ENCODE peak calls at places on chromosome 3, in ten cellular contexts. One of them, this sample, is unnamed.

GRCh38 chr3:36769926-36770325 is 5.6 kb upstream of the DCLK3 start:
- DNase-seq in foreskin fibroblast: no peak
- DNase-seq in MM.1S: no peak
- DNase-seq in HL-60: no peak
- DNase-seq in spleen: no peak
- DNase-seq in BE2C: no peak
- DNase-seq in Peyer's patch: no peak
- DNase-seq in A549: no peak
- DNase-seq in nephron progenitor cell: no peak
- DNase-seq in astrocyte of the spinal cord: no peak
- DNase-seq in this sample: no peak

GRCh38 chr3:140004271-140004670 is 69.3 kb downstream of the CLSTN2 start:
- DNase-seq in foreskin fibroblast: no peak
- DNase-seq in MM.1S: no peak
- DNase-seq in HL-60: no peak
- DNase-seq in spleen: no peak
- DNase-seq in BE2C: no peak
- DNase-seq in Peyer's patch: no peak
- DNase-seq in A549: no peak
- DNase-seq in nephron progenitor cell: no peak
- DNase-seq in astrocyte of the spinal cord: no peak
- DNase-seq in this sample: no peak

GRCh38 chr3:117019082-117019713 is 309.6 kb downstream of the TUSC7 start:
- DNase-seq in foreskin fibroblast: peak
- DNase-seq in MM.1S: peak
- DNase-seq in HL-60: peak
- DNase-seq in spleen: no peak
- DNase-seq in BE2C: peak
- DNase-seq in Peyer's patch: peak
- DNase-seq in A549: peak
- DNase-seq in nephron progenitor cell: peak
- DNase-seq in astrocyte of the spinal cord: peak
- DNase-seq in this sample: peak

GRCh38 chr3:77562089-77562488 is 522.2 kb downstream of the ROBO2 start:
- DNase-seq in foreskin fibroblast: no peak
- DNase-seq in MM.1S: no peak
- DNase-seq in HL-60: no peak
- DNase-seq in spleen: no peak
- DNase-seq in BE2C: no peak
- DNase-seq in Peyer's patch: no peak
- DNase-seq in A549: no peak
- DNase-seq in nephron progenitor cell: no peak
- DNase-seq in astrocyte of the spinal cord: no peak
- DNase-seq in this sample: no peak

GRCh38 chr3:128501431-128501830 is 8.4 kb upstream of the GATA2 start:
- DNase-seq in foreskin fibroblast: no peak
- DNase-seq in MM.1S: no peak
- DNase-seq in HL-60: no peak
- DNase-seq in spleen: no peak
- DNase-seq in BE2C: no peak
- DNase-seq in Peyer's patch: no peak
- DNase-seq in A549: no peak
- DNase-seq in nephron progenitor cell: no peak
- DNase-seq in astrocyte of the spinal cord: no peak
- DNase-seq in this sample: no peak

GRCh38 chr3:127425505-127426443 is 137.9 kb upstream of the PRR20G start:
- DNase-seq in foreskin fibroblast: no peak
- DNase-seq in MM.1S: no peak
- DNase-seq in HL-60: no peak
- DNase-seq in spleen: peak
- DNase-seq in BE2C: no peak
- DNase-seq in Peyer's patch: no peak
- DNase-seq in A549: no peak
- DNase-seq in nephron progenitor cell: no peak
- DNase-seq in astrocyte of the spinal cord: no peak
- DNase-seq in this sample: no peak

GRCh38 chr3:8458711-8459110 is 42.9 kb upstream of the LMCD1 start:
- DNase-seq in foreskin fibroblast: peak
- DNase-seq in MM.1S: no peak
- DNase-seq in HL-60: no peak
- DNase-seq in spleen: no peak
- DNase-seq in BE2C: no peak
- DNase-seq in Peyer's patch: no peak
- DNase-seq in A549: no peak
- DNase-seq in nephron progenitor cell: no peak
- DNase-seq in astrocyte of the spinal cord: peak
- DNase-seq in this sample: peak

GRCh38 chr3:88574210-88574609 is 424.5 kb downstream of the C3orf38 start:
- DNase-seq in foreskin fibroblast: no peak
- DNase-seq in MM.1S: no peak
- DNase-seq in HL-60: no peak
- DNase-seq in spleen: no peak
- DNase-seq in BE2C: no peak
- DNase-seq in Peyer's patch: no peak
- DNase-seq in A549: no peak
- DNase-seq in nephron progenitor cell: no peak
- DNase-seq in astrocyte of the spinal cord: no peak
- DNase-seq in this sample: no peak

GRCh38 chr3:16378920-16379319 is 113.9 kb downstream of the OXNAD1 start:
- DNase-seq in foreskin fibroblast: peak
- DNase-seq in MM.1S: no peak
- DNase-seq in HL-60: no peak
- DNase-seq in spleen: no peak
- DNase-seq in BE2C: no peak
- DNase-seq in Peyer's patch: no peak
- DNase-seq in A549: no peak
- DNase-seq in nephron progenitor cell: no peak
- DNase-seq in astrocyte of the spinal cord: peak
- DNase-seq in this sample: peak

GRCh38 chr3:138011722-138012121 is 1.8 kb downstream of the CLDN18 start:
- DNase-seq in foreskin fibroblast: no peak
- DNase-seq in MM.1S: no peak
- DNase-seq in HL-60: no peak
- DNase-seq in spleen: no peak
- DNase-seq in BE2C: no peak
- DNase-seq in Peyer's patch: no peak
- DNase-seq in A549: no peak
- DNase-seq in nephron progenitor cell: no peak
- DNase-seq in astrocyte of the spinal cord: no peak
- DNase-seq in this sample: no peak

GRCh38 chr3:2792432-2792831 is 317.7 kb downstream of the IL5RA start:
- DNase-seq in foreskin fibroblast: no peak
- DNase-seq in MM.1S: no peak
- DNase-seq in HL-60: no peak
- DNase-seq in spleen: no peak
- DNase-seq in BE2C: no peak
- DNase-seq in Peyer's patch: no peak
- DNase-seq in A549: no peak
- DNase-seq in nephron progenitor cell: no peak
- DNase-seq in astrocyte of the spinal cord: no peak
- DNase-seq in this sample: no peak

GRCh38 chr3:135851201-135852061 is 114.1 kb upstream of the PPP2R3A start:
- DNase-seq in foreskin fibroblast: no peak
- DNase-seq in MM.1S: no peak
- DNase-seq in HL-60: no peak
- DNase-seq in spleen: no peak
- DNase-seq in BE2C: no peak
- DNase-seq in Peyer's patch: no peak
- DNase-seq in A549: no peak
- DNase-seq in nephron progenitor cell: no peak
- DNase-seq in astrocyte of the spinal cord: no peak
- DNase-seq in this sample: peak

GRCh38 chr3:66041116-66041515 is 2.4 kb upstream of the MAGI1 start:
- DNase-seq in foreskin fibroblast: peak
- DNase-seq in MM.1S: no peak
- DNase-seq in HL-60: no peak
- DNase-seq in spleen: no peak
- DNase-seq in BE2C: no peak
- DNase-seq in Peyer's patch: no peak
- DNase-seq in A549: no peak
- DNase-seq in nephron progenitor cell: no peak
- DNase-seq in astrocyte of the spinal cord: peak
- DNase-seq in this sample: peak

DNA sequence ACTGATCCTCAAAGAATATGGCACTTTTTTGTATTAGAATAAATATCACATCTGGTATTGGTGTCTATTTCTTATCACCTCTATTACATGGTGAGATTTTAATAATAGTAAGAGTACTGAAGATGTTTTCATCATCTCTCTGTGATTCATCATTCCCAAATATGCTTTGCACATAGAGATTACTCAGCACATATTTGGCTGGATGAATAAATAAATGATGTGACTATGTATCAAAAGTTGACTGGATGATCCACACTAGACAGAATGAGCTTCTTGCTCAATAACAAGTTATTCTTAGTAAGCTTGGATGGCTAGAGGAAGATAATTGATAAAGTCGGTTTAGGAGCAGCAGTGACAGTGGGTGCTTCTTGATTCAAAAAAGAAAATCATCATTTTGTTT is 105.0 kb upstream of the OSTN start:
- DNase-seq in foreskin fibroblast: peak
- DNase-seq in MM.1S: no peak
- DNase-seq in HL-60: no peak
- DNase-seq in spleen: no peak
- DNase-seq in BE2C: no peak
- DNase-seq in Peyer's patch: no peak
- DNase-seq in A549: peak
- DNase-seq in nephron progenitor cell: no peak
- DNase-seq in astrocyte of the spinal cord: peak
- DNase-seq in this sample: peak
- TF ChIP-seq CTCF in foreskin fibroblast: no peak
- TF ChIP-seq CTCF in MM.1S: no peak
- TF ChIP-seq CTCF in HL-60: no peak
- TF ChIP-seq CTCF in spleen: no peak
- TF ChIP-seq CTCF in BE2C: no peak
- TF ChIP-seq CTCF in Peyer's patch: no peak
- TF ChIP-seq CTCF in A549: no peak
- TF ChIP-seq CTCF in nephron progenitor cell: no peak
- TF ChIP-seq CTCF in astrocyte of the spinal cord: no peak
- TF ChIP-seq CTCF in this sample: no peak

GRCh38 chr3:107753988-107754387 is 231.2 kb downstream of the BBX start:
- DNase-seq in foreskin fibroblast: no peak
- DNase-seq in MM.1S: no peak
- DNase-seq in HL-60: no peak
- DNase-seq in spleen: no peak
- DNase-seq in BE2C: no peak
- DNase-seq in Peyer's patch: no peak
- DNase-seq in A549: no peak
- DNase-seq in nephron progenitor cell: no peak
- DNase-seq in astrocyte of the spinal cord: no peak
- DNase-seq in this sample: no peak

GRCh38 chr3:107752202-107752990 is 229.6 kb downstream of the BBX start:
- DNase-seq in foreskin fibroblast: peak
- DNase-seq in MM.1S: peak
- DNase-seq in HL-60: no peak
- DNase-seq in spleen: no peak
- DNase-seq in BE2C: peak
- DNase-seq in Peyer's patch: no peak
- DNase-seq in A549: peak
- DNase-seq in nephron progenitor cell: no peak
- DNase-seq in astrocyte of the spinal cord: peak
- DNase-seq in this sample: peak

GRCh38 chr3:107756649-107757048 is 233.9 kb downstream of the BBX start:
- DNase-seq in foreskin fibroblast: no peak
- DNase-seq in MM.1S: no peak
- DNase-seq in HL-60: no peak
- DNase-seq in spleen: no peak
- DNase-seq in BE2C: no peak
- DNase-seq in Peyer's patch: no peak
- DNase-seq in A549: no peak
- DNase-seq in nephron progenitor cell: no peak
- DNase-seq in astrocyte of the spinal cord: no peak
- DNase-seq in this sample: peak

GRCh38 chr3:107757140-107757539 is 234.4 kb downstream of the BBX start:
- DNase-seq in foreskin fibroblast: no peak
- DNase-seq in MM.1S: no peak
- DNase-seq in HL-60: no peak
- DNase-seq in spleen: no peak
- DNase-seq in BE2C: no peak
- DNase-seq in Peyer's patch: no peak
- DNase-seq in A549: no peak
- DNase-seq in nephron progenitor cell: no peak
- DNase-seq in astrocyte of the spinal cord: no peak
- DNase-seq in this sample: no peak

GRCh38 chr3:107753494-107753893 is 230.7 kb downstream of the BBX start:
- DNase-seq in foreskin fibroblast: no peak
- DNase-seq in MM.1S: peak
- DNase-seq in HL-60: peak
- DNase-seq in spleen: no peak
- DNase-seq in BE2C: peak
- DNase-seq in Peyer's patch: no peak
- DNase-seq in A549: peak
- DNase-seq in nephron progenitor cell: peak
- DNase-seq in astrocyte of the spinal cord: peak
- DNase-seq in this sample: peak
- TF ChIP-seq CTCF in foreskin fibroblast: peak
- TF ChIP-seq CTCF in MM.1S: peak
- TF ChIP-seq CTCF in HL-60: peak
- TF ChIP-seq CTCF in spleen: peak
- TF ChIP-seq CTCF in BE2C: peak
- TF ChIP-seq CTCF in Peyer's patch: no peak
- TF ChIP-seq CTCF in A549: peak
- TF ChIP-seq CTCF in nephron progenitor cell: peak
- TF ChIP-seq CTCF in astrocyte of the spinal cord: peak
- TF ChIP-seq CTCF in this sample: peak

DNA sequence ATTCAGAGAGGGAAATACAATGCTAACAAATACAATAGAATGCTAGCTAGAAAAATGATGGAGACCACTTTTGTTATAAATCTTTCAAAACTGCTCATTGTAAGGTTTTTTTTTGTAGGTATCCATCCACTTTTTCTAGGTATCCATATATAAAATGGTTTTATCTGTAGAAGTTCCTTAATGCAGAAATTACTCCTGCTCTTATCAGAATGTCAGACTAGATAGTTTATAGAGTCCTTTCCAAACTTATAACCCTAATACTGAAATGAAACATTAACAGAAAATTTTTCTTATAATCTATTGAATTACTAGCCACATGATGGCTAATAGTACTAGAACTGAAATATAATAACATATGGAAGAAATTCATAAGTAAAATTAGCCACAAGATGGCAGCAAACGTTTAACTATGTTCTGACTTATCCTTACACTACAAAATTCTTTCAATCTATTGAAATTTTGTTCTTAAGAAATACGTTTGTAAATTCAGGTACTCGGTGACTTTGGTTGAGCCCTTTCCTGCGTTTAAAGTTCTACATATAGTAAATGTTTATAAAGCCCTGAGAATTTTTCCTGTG is 58.5 kb downstream of the ECT2 start:
- DNase-seq in foreskin fibroblast: peak
- DNase-seq in MM.1S: peak
- DNase-seq in HL-60: no peak
- DNase-seq in spleen: no peak
- DNase-seq in BE2C: no peak
- DNase-seq in Peyer's patch: no peak
- DNase-seq in A549: peak
- DNase-seq in nephron progenitor cell: no peak
- DNase-seq in astrocyte of the spinal cord: peak
- DNase-seq in this sample: peak
- TF ChIP-seq CTCF in foreskin fibroblast: peak
- TF ChIP-seq CTCF in MM.1S: peak
- TF ChIP-seq CTCF in HL-60: no peak
- TF ChIP-seq CTCF in spleen: peak
- TF ChIP-seq CTCF in BE2C: peak
- TF ChIP-seq CTCF in Peyer's patch: no peak
- TF ChIP-seq CTCF in A549: peak
- TF ChIP-seq CTCF in nephron progenitor cell: peak
- TF ChIP-seq CTCF in astrocyte of the spinal cord: no peak
- TF ChIP-seq CTCF in this sample: peak

GRCh38 chr3:17799312-17799711 is 56.9 kb upstream of the TBC1D5 start:
- DNase-seq in foreskin fibroblast: no peak
- DNase-seq in MM.1S: no peak
- DNase-seq in HL-60: no peak
- DNase-seq in spleen: no peak
- DNase-seq in BE2C: no peak
- DNase-seq in Peyer's patch: no peak
- DNase-seq in A549: no peak
- DNase-seq in nephron progenitor cell: no peak
- DNase-seq in astrocyte of the spinal cord: no peak
- DNase-seq in this sample: no peak
- TF ChIP-seq CTCF in foreskin fibroblast: no peak
- TF ChIP-seq CTCF in MM.1S: no peak
- TF ChIP-seq CTCF in HL-60: no peak
- TF ChIP-seq CTCF in spleen: no peak
- TF ChIP-seq CTCF in BE2C: no peak
- TF ChIP-seq CTCF in Peyer's patch: no peak
- TF ChIP-seq CTCF in A549: no peak
- TF ChIP-seq CTCF in nephron progenitor cell: no peak
- TF ChIP-seq CTCF in astrocyte of the spinal cord: no peak
- TF ChIP-seq CTCF in this sample: no peak

This sample was measured in HFFc6.